ENCODE peak calls at places on chromosomes 16 and 17, in six cellular contexts. V is iris pigment epithelial cell, G is PC-3, A is cardiac fibroblast, J is NCI-H774, X is Daoy. D is an unnamed sample.

GRCh38 chr16:75062135-75062943 is 54.2 kb downstream of the LDHD start:
- DNase-seq in X (no peak), A (peak; percentile 47), J (no peak), G (no peak), V (no peak), D (no peak)

GRCh38 chr17:35175638-35176415 is 18.4 kb downstream of the SLC35G3 start:
- DNase-seq in J (no peak), G (no peak), V (no peak), A (no peak), X (no peak), D (no peak)

GRCh38 chr17:65785109-65785508 is 223.7 kb upstream of the AXIN2 start:
- DNase-seq in X (peak; percentile 83), A (peak; percentile 98), V (peak; percentile 96), J (no peak), G (peak; percentile 99), D (peak; percentile 17)

GRCh38 chr17:285751-286422 is 66.7 kb downstream of the RPH3AL start:
- DNase-seq in A (no peak), G (no peak), X (no peak), J (no peak), V (no peak), D (no peak)

GRCh38 chr16:1335996-1336395 is 2.6 kb downstream of the BAIAP3 start:
- DNase-seq in G (no peak), J (no peak), V (no peak), X (peak; percentile 17), A (no peak), D (no peak)

GRCh38 chr16:9706217-9706616 is 476.0 kb downstream of the GRIN2A start:
- DNase-seq in V (peak; percentile 33), A (peak; percentile 1), X (peak; percentile 81), J (no peak), G (no peak), D (no peak)

GRCh38 chr16:50394215-50394802 is 25.5 kb upstream of the BRD7 start:
- DNase-seq in G (no peak), X (no peak), V (no peak), J (no peak), A (no peak), D (no peak)

GRCh38 chr16:6020162-6020980 is 922.8 kb upstream of the EEF2KMT start:
- DNase-seq in A (no peak), X (no peak), G (no peak), J (no peak), V (no peak), D (no peak)

GRCh38 chr16:66847533-66848057 is 3.4 kb downstream of the CA7 start:
- DNase-seq in A (no peak), X (no peak), V (no peak), J (no peak), G (no peak), D (no peak)

GRCh38 chr17:6079155-6079554 is 9.0 kb downstream of the WSCD1 start:
- DNase-seq in V (no peak), X (no peak), A (no peak), G (no peak), J (no peak), D (no peak)

GRCh38 chr16:46922239-46922638 is 38.1 kb downstream of the GPT2 start:
- DNase-seq in G (no peak), A (no peak), X (no peak), V (no peak), J (peak; percentile 12), D (no peak)

GRCh38 chr16:68991075-68991474 is 114.4 kb upstream of the HAS3 start:
- DNase-seq in G (no peak), X (no peak), V (no peak), A (no peak), J (no peak), D (no peak)

GRCh38 chr16:17368951-17369350 is 101.8 kb downstream of the XYLT1 start:
- DNase-seq in J (no peak), V (no peak), X (no peak), G (no peak), A (no peak), D (no peak)

GRCh38 chr17:2283302-2283701 is 20.3 kb downstream of the SMG6 start:
- DNase-seq in J (no peak), X (no peak), G (no peak), V (no peak), A (no peak), D (no peak)

GRCh38 chr17:7932949-7933348 is 943 bp downstream of the CNTROB start:
- DNase-seq in G (peak; percentile 39), X (peak; percentile 69), V (peak; percentile 76), J (no peak), A (peak; percentile 72), D (peak; percentile 39)

GRCh38 chr16:89185062-89185751 is 13.7 kb downstream of the CDH15 start:
- DNase-seq in V (no peak), J (no peak), A (no peak), X (no peak), G (no peak), D (no peak)

GRCh38 chr17:27601069-27601974 is 29.7 kb upstream of the LGALS9 start:
- DNase-seq in A (peak; percentile 88), X (peak; percentile 75), J (peak; percentile 59), G (peak; percentile 85), V (peak; percentile 72), D (peak; percentile 71)

GRCh38 chr17:40724656-40725055 is 21.1 kb upstream of the KRT24 start:
- DNase-seq in G (peak; percentile 35), X (no peak), A (no peak), V (no peak), J (no peak), D (no peak)

GRCh38 chr17:58316260-58316960 is 12.2 kb downstream of the TSPOAP1 start:
- DNase-seq in X (no peak), G (no peak), J (no peak), A (no peak), V (no peak), D (no peak)

GRCh38 chr16:30535777-30536190 is 1.1 kb upstream of the ZNF747 start:
- DNase-seq in G (peak; percentile 30), J (no peak), A (peak; percentile 71), X (peak; percentile 57), V (peak; percentile 82), D (peak; percentile 73)

GRCh38 chr17:75691371-75692290 is 24.5 kb downstream of the SAP30BP start:
- DNase-seq in X (peak; percentile 96), J (no peak), V (peak; percentile 72), G (peak; percentile 49), A (peak; percentile 62), D (no peak)

GRCh38 chr17:4944554-4945175 is 3.7 kb downstream of the PFN1 start:
- DNase-seq in J (no peak), G (no peak), X (no peak), A (no peak), V (no peak), D (no peak)

GRCh38 chr16:56990407-56991286 is 1.3 kb downstream of the NLRC5 start:
- DNase-seq in X (no peak), V (no peak), J (no peak), A (no peak), G (no peak), D (no peak)

GRCh38 chr17:66691644-66692500 is 143.0 kb upstream of the CACNG5 start:
- DNase-seq in X (no peak), J (peak; percentile 63), V (peak; percentile 62), G (peak; percentile 78), A (peak; percentile 95), D (peak; percentile 62)

GRCh38 chr16:24992696-24993095 is 22.5 kb downstream of the ARHGAP17 start:
- DNase-seq in G (no peak), V (no peak), X (no peak), J (no peak), A (no peak), D (no peak)

GRCh38 chr17:15482476-15482875 is 15.1 kb upstream of the CDRT4 start:
- DNase-seq in V (no peak), X (no peak), A (no peak), J (no peak), G (no peak), D (no peak)

GRCh38 chr17:3712811-3713463 is 10.8 kb upstream of the HASPIN start:
- DNase-seq in G (no peak), V (peak; percentile 60), A (no peak), X (no peak), J (no peak), D (no peak)

GRCh38 chr17:33671493-33671892 is 378.4 kb upstream of the ASIC2 start:
- DNase-seq in J (no peak), G (no peak), V (no peak), X (no peak), A (no peak), D (no peak)

GRCh38 chr16:79402356-79402755 is 198.2 kb downstream of the MAF start:
- DNase-seq in A (no peak), V (no peak), J (no peak), X (peak; percentile 23), G (no peak), D (no peak)

GRCh38 chr16:26688105-26688504 is 378.6 kb upstream of the C16orf82 start:
- DNase-seq in V (no peak), J (no peak), A (no peak), G (no peak), X (no peak), D (no peak)

GRCh38 chr17:66841328-66841727 is 6.4 kb downstream of the CACNG5 start:
- DNase-seq in V (no peak), G (peak; percentile 42), A (no peak), X (no peak), J (no peak), D (no peak)

GRCh38 chr16:85637808-85638186 is 24.7 kb downstream of the GSE1 start:
- DNase-seq in A (no peak), J (peak; percentile 27), X (no peak), V (no peak), G (no peak), D (no peak)

GRCh38 chr17:17751996-17752821 is 71.0 kb downstream of the RAI1 start:
- DNase-seq in J (peak; percentile 76), V (peak; percentile 95), G (peak; percentile 95), X (peak; percentile 97), A (peak; percentile 93), D (peak; percentile 72)

GRCh38 chr17:21376835-21377690 is 906 bp downstream of the KCNJ12 start:
- DNase-seq in X (peak; percentile 62), V (peak; percentile 42), A (peak; percentile 43), J (no peak), G (peak; percentile 43), D (peak; percentile 43)

GRCh38 chr17:2023692-2024571 is 1.2 kb downstream of the RTN4RL1 start:
- DNase-seq in J (no peak), A (peak; percentile 51), G (peak; percentile 53), V (peak; percentile 42), X (peak; percentile 34), D (no peak)

GRCh38 chr17:41547378-41547841 is 19.3 kb upstream of the KRT19 start:
- DNase-seq in G (peak; percentile 50), J (peak; percentile 83), A (no peak), X (no peak), V (no peak), D (no peak)

GRCh38 chr16:77434365-77435239 is at the start of gene ADAMTS18:
- DNase-seq in J (no peak), A (no peak), G (no peak), V (no peak), X (peak; percentile 16), D (no peak)